ENCODE peak calls at places on chromosomes 3 and 15, in ten cellular contexts. One of them, this sample, is unnamed.

GRCh38 chr15:60620707-60621106 is 141.8 kb upstream of the ICE2 start:
- DNase-seq in omental fat pad: peak; percentile 34
- DNase-seq in glutamatergic neuron: no peak
- DNase-seq in RWPE1: peak; percentile 19
- DNase-seq in heart left ventricle: no peak
- DNase-seq in transverse colon: peak; percentile 26
- DNase-seq in psoas muscle: peak; percentile 76
- DNase-seq in progenitor cell of endocrine pancreas: no peak
- DNase-seq in LNCaP clone FGC: no peak
- DNase-seq in ovary: no peak
- DNase-seq in this sample: peak; percentile 19

GRCh38 chr15:74311734-74312444 is 55.6 kb downstream of the CYP11A1 start:
- DNase-seq in glutamatergic neuron: peak; percentile 47
- DNase-seq in heart left ventricle: no peak
- DNase-seq in omental fat pad: no peak
- DNase-seq in progenitor cell of endocrine pancreas: no peak
- DNase-seq in transverse colon: no peak
- DNase-seq in LNCaP clone FGC: no peak
- DNase-seq in psoas muscle: no peak
- DNase-seq in ovary: no peak
- DNase-seq in RWPE1: peak; percentile 29
- DNase-seq in this sample: no peak

GRCh38 chr3:9028134-9028533 is 64.9 kb upstream of the RAD18 start:
- DNase-seq in LNCaP clone FGC: peak; percentile 19
- DNase-seq in glutamatergic neuron: no peak
- DNase-seq in heart left ventricle: peak; percentile 93
- DNase-seq in omental fat pad: peak; percentile 49
- DNase-seq in psoas muscle: peak; percentile 86
- DNase-seq in RWPE1: no peak
- DNase-seq in transverse colon: peak; percentile 76
- DNase-seq in progenitor cell of endocrine pancreas: no peak
- DNase-seq in ovary: peak; percentile 98
- DNase-seq in this sample: peak; percentile 74

GRCh38 chr15:74525946-74526345 is 15.1 kb upstream of the ARID3B start:
- DNase-seq in transverse colon: no peak
- DNase-seq in RWPE1: peak; percentile 92
- DNase-seq in progenitor cell of endocrine pancreas: no peak
- DNase-seq in omental fat pad: no peak
- DNase-seq in LNCaP clone FGC: no peak
- DNase-seq in glutamatergic neuron: no peak
- DNase-seq in psoas muscle: no peak
- DNase-seq in ovary: no peak
- DNase-seq in heart left ventricle: no peak
- DNase-seq in this sample: peak; percentile 46

GRCh38 chr3:135513106-135514063 is 452.1 kb upstream of the PPP2R3A start:
- DNase-seq in progenitor cell of endocrine pancreas: no peak
- DNase-seq in glutamatergic neuron: no peak
- DNase-seq in omental fat pad: no peak
- DNase-seq in heart left ventricle: no peak
- DNase-seq in RWPE1: peak; percentile 53
- DNase-seq in psoas muscle: no peak
- DNase-seq in LNCaP clone FGC: no peak
- DNase-seq in transverse colon: no peak
- DNase-seq in ovary: no peak
- DNase-seq in this sample: peak; percentile 29

GRCh38 chr15:22954326-22954725 is 25.8 kb downstream of the CYFIP1 start:
- DNase-seq in psoas muscle: no peak
- DNase-seq in omental fat pad: no peak
- DNase-seq in progenitor cell of endocrine pancreas: no peak
- DNase-seq in ovary: no peak
- DNase-seq in LNCaP clone FGC: no peak
- DNase-seq in glutamatergic neuron: no peak
- DNase-seq in heart left ventricle: no peak
- DNase-seq in RWPE1: no peak
- DNase-seq in transverse colon: no peak
- DNase-seq in this sample: no peak

GRCh38 chr3:177622982-177623617 is 425.8 kb upstream of the TBL1XR1 start:
- DNase-seq in transverse colon: no peak
- DNase-seq in glutamatergic neuron: no peak
- DNase-seq in psoas muscle: no peak
- DNase-seq in heart left ventricle: no peak
- DNase-seq in omental fat pad: no peak
- DNase-seq in LNCaP clone FGC: no peak
- DNase-seq in progenitor cell of endocrine pancreas: no peak
- DNase-seq in RWPE1: no peak
- DNase-seq in ovary: no peak
- DNase-seq in this sample: no peak

GRCh38 chr3:154194869-154195268 is 73.7 kb downstream of the ARHGEF26 start:
- DNase-seq in RWPE1: no peak
- DNase-seq in transverse colon: no peak
- DNase-seq in psoas muscle: no peak
- DNase-seq in omental fat pad: no peak
- DNase-seq in glutamatergic neuron: no peak
- DNase-seq in LNCaP clone FGC: no peak
- DNase-seq in heart left ventricle: no peak
- DNase-seq in ovary: no peak
- DNase-seq in progenitor cell of endocrine pancreas: no peak
- DNase-seq in this sample: no peak

GRCh38 chr3:140428380-140428779 is 249.5 kb upstream of the TRIM42 start:
- DNase-seq in RWPE1: no peak
- DNase-seq in psoas muscle: no peak
- DNase-seq in progenitor cell of endocrine pancreas: no peak
- DNase-seq in LNCaP clone FGC: no peak
- DNase-seq in heart left ventricle: no peak
- DNase-seq in transverse colon: no peak
- DNase-seq in ovary: no peak
- DNase-seq in omental fat pad: no peak
- DNase-seq in glutamatergic neuron: no peak
- DNase-seq in this sample: no peak

GRCh38 chr3:39501982-39502837 is 34.7 kb downstream of the MOBP start:
- DNase-seq in progenitor cell of endocrine pancreas: no peak
- DNase-seq in psoas muscle: no peak
- DNase-seq in omental fat pad: no peak
- DNase-seq in RWPE1: no peak
- DNase-seq in LNCaP clone FGC: no peak
- DNase-seq in ovary: no peak
- DNase-seq in glutamatergic neuron: no peak
- DNase-seq in transverse colon: peak; percentile 20
- DNase-seq in heart left ventricle: no peak
- DNase-seq in this sample: no peak

GRCh38 chr3:189530822-189531221 is 100.4 kb upstream of the TP63 start:
- DNase-seq in omental fat pad: no peak
- DNase-seq in transverse colon: no peak
- DNase-seq in ovary: no peak
- DNase-seq in progenitor cell of endocrine pancreas: no peak
- DNase-seq in glutamatergic neuron: no peak
- DNase-seq in psoas muscle: no peak
- DNase-seq in RWPE1: no peak
- DNase-seq in LNCaP clone FGC: no peak
- DNase-seq in heart left ventricle: no peak
- DNase-seq in this sample: peak; percentile 90

GRCh38 chr3:156317457-156317856 is 197.1 kb downstream of the KCNAB1 start:
- DNase-seq in transverse colon: no peak
- DNase-seq in glutamatergic neuron: no peak
- DNase-seq in progenitor cell of endocrine pancreas: no peak
- DNase-seq in omental fat pad: no peak
- DNase-seq in LNCaP clone FGC: no peak
- DNase-seq in psoas muscle: no peak
- DNase-seq in RWPE1: peak; percentile 80
- DNase-seq in heart left ventricle: no peak
- DNase-seq in ovary: no peak
- DNase-seq in this sample: peak; percentile 48

GRCh38 chr3:73665317-73665716 is 40.6 kb upstream of the PDZRN3 start:
- DNase-seq in psoas muscle: no peak
- DNase-seq in omental fat pad: no peak
- DNase-seq in transverse colon: no peak
- DNase-seq in progenitor cell of endocrine pancreas: no peak
- DNase-seq in glutamatergic neuron: no peak
- DNase-seq in LNCaP clone FGC: no peak
- DNase-seq in RWPE1: no peak
- DNase-seq in heart left ventricle: no peak
- DNase-seq in ovary: no peak
- DNase-seq in this sample: no peak

DNA sequence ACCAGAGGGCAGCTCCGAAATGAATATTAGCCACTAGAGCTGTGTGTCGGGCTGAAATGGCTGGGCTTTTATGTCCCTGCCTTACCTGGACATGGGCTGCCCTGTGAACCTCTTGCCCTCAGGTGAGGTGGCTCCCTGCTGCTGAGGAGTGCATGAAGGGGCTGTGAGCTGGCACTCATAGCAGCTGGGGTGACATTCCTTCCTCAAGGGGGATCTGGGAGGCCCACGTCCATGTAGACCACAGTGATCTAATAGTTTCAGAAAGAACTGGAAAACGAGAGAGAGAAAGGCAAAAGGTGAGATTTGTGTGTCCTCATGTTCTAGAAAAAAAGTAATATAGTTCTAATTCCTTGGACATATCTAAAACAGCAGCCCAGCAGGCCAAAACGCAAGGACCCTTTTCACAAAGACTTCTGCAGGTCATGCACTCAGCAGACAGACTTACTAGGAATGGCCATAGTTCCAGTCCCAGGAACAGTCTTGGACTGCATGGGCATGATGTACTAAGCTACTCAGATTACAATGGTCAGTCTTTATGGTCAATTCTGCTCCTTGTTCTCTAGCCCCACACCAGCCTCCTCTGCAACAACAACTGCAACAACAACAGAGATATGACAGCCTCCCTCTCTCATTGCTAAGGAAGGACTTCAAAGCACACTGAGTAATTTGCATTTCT is 10.8 kb upstream of the SLC24A5 start:
- DNase-seq in RWPE1: no peak
- DNase-seq in LNCaP clone FGC: no peak
- DNase-seq in ovary: no peak
- DNase-seq in glutamatergic neuron: no peak
- DNase-seq in progenitor cell of endocrine pancreas: no peak
- DNase-seq in transverse colon: no peak
- DNase-seq in omental fat pad: no peak
- DNase-seq in psoas muscle: no peak
- DNase-seq in heart left ventricle: no peak
- DNase-seq in this sample: no peak
- TF ChIP-seq CTCF in RWPE1: no peak
- TF ChIP-seq CTCF in LNCaP clone FGC: no peak
- TF ChIP-seq CTCF in ovary: no peak
- TF ChIP-seq CTCF in glutamatergic neuron: no peak
- TF ChIP-seq CTCF in progenitor cell of endocrine pancreas: peak; percentile 22
- TF ChIP-seq CTCF in transverse colon: no peak
- TF ChIP-seq CTCF in omental fat pad: no peak
- TF ChIP-seq CTCF in psoas muscle: no peak
- TF ChIP-seq CTCF in heart left ventricle: no peak
- TF ChIP-seq CTCF in this sample: no peak

GRCh38 chr3:115169808-115170207 is 22.7 kb upstream of the ZBTB20 start:
- DNase-seq in progenitor cell of endocrine pancreas: no peak
- DNase-seq in glutamatergic neuron: no peak
- DNase-seq in psoas muscle: no peak
- DNase-seq in ovary: no peak
- DNase-seq in LNCaP clone FGC: no peak
- DNase-seq in RWPE1: no peak
- DNase-seq in transverse colon: no peak
- DNase-seq in omental fat pad: no peak
- DNase-seq in heart left ventricle: no peak
- DNase-seq in this sample: no peak
- TF ChIP-seq CTCF in progenitor cell of endocrine pancreas: peak; percentile 10
- TF ChIP-seq CTCF in glutamatergic neuron: no peak
- TF ChIP-seq CTCF in psoas muscle: peak; percentile 52
- TF ChIP-seq CTCF in ovary: no peak
- TF ChIP-seq CTCF in LNCaP clone FGC: peak; percentile 20
- TF ChIP-seq CTCF in RWPE1: peak; percentile 38
- TF ChIP-seq CTCF in transverse colon: peak; percentile 18
- TF ChIP-seq CTCF in omental fat pad: no peak
- TF ChIP-seq CTCF in heart left ventricle: peak; percentile 54
- TF ChIP-seq CTCF in this sample: no peak

GRCh38 chr3:141941093-141941492 is 64.7 kb downstream of the ATP1B3 start:
- DNase-seq in LNCaP clone FGC: no peak
- DNase-seq in ovary: no peak
- DNase-seq in transverse colon: peak; percentile 50
- DNase-seq in omental fat pad: no peak
- DNase-seq in progenitor cell of endocrine pancreas: no peak
- DNase-seq in heart left ventricle: no peak
- DNase-seq in psoas muscle: no peak
- DNase-seq in glutamatergic neuron: no peak
- DNase-seq in RWPE1: no peak
- DNase-seq in this sample: no peak

GRCh38 chr3:141938011-141938350 is 61.5 kb downstream of the ATP1B3 start:
- DNase-seq in LNCaP clone FGC: no peak
- DNase-seq in ovary: no peak
- DNase-seq in progenitor cell of endocrine pancreas: no peak
- DNase-seq in transverse colon: no peak
- DNase-seq in omental fat pad: no peak
- DNase-seq in psoas muscle: no peak
- DNase-seq in RWPE1: no peak
- DNase-seq in glutamatergic neuron: no peak
- DNase-seq in heart left ventricle: no peak
- DNase-seq in this sample: no peak

GRCh38 chr3:141942006-141942405 is 65.6 kb downstream of the ATP1B3 start:
- DNase-seq in omental fat pad: no peak
- DNase-seq in glutamatergic neuron: no peak
- DNase-seq in ovary: no peak
- DNase-seq in LNCaP clone FGC: no peak
- DNase-seq in transverse colon: no peak
- DNase-seq in RWPE1: no peak
- DNase-seq in progenitor cell of endocrine pancreas: no peak
- DNase-seq in heart left ventricle: no peak
- DNase-seq in psoas muscle: no peak
- DNase-seq in this sample: no peak

GRCh38 chr3:141939759-141940158 is 63.3 kb downstream of the ATP1B3 start:
- DNase-seq in LNCaP clone FGC: no peak
- DNase-seq in progenitor cell of endocrine pancreas: no peak
- DNase-seq in ovary: no peak
- DNase-seq in glutamatergic neuron: no peak
- DNase-seq in omental fat pad: no peak
- DNase-seq in RWPE1: no peak
- DNase-seq in transverse colon: no peak
- DNase-seq in psoas muscle: no peak
- DNase-seq in heart left ventricle: no peak
- DNase-seq in this sample: no peak

GRCh38 chr3:141940204-141940776 is 63.8 kb downstream of the ATP1B3 start:
- DNase-seq in ovary: no peak
- DNase-seq in psoas muscle: no peak
- DNase-seq in transverse colon: peak; percentile 69
- DNase-seq in omental fat pad: no peak
- DNase-seq in RWPE1: peak; percentile 95
- DNase-seq in LNCaP clone FGC: peak; percentile 60
- DNase-seq in heart left ventricle: no peak
- DNase-seq in glutamatergic neuron: peak; percentile 69
- DNase-seq in progenitor cell of endocrine pancreas: no peak
- DNase-seq in this sample: peak; percentile 63
- TF ChIP-seq CTCF in ovary: no peak
- TF ChIP-seq CTCF in psoas muscle: no peak
- TF ChIP-seq CTCF in transverse colon: no peak
- TF ChIP-seq CTCF in omental fat pad: no peak
- TF ChIP-seq CTCF in RWPE1: no peak
- TF ChIP-seq CTCF in LNCaP clone FGC: no peak
- TF ChIP-seq CTCF in heart left ventricle: no peak
- TF ChIP-seq CTCF in glutamatergic neuron: no peak
- TF ChIP-seq CTCF in progenitor cell of endocrine pancreas: no peak
- TF ChIP-seq CTCF in this sample: no peak

DNA sequence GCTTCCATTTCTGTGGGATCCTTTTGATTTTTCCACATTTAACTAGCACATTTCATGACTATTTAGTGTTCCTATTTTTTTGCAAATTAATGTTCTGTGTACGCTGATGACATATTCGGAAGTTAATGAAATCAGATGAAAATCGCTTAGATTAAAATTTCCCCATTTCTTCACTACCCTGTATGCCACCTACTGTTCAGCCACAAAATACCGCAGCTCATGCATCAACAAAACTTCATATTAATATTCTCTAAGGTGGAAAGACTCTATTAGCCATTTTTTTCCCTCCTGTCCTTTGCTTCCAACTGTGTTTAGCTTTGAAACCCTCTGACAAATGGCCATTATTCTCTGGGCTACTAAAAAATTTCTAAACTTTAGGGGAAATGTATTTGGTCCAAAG is 300.6 kb downstream of the MECOM start:
- DNase-seq in ovary: no peak
- DNase-seq in psoas muscle: no peak
- DNase-seq in RWPE1: no peak
- DNase-seq in LNCaP clone FGC: no peak
- DNase-seq in transverse colon: no peak
- DNase-seq in glutamatergic neuron: no peak
- DNase-seq in heart left ventricle: no peak
- DNase-seq in omental fat pad: no peak
- DNase-seq in progenitor cell of endocrine pancreas: no peak
- DNase-seq in this sample: no peak
- TF ChIP-seq CTCF in ovary: no peak
- TF ChIP-seq CTCF in psoas muscle: no peak
- TF ChIP-seq CTCF in RWPE1: no peak
- TF ChIP-seq CTCF in LNCaP clone FGC: peak; percentile 52
- TF ChIP-seq CTCF in transverse colon: no peak
- TF ChIP-seq CTCF in glutamatergic neuron: no peak
- TF ChIP-seq CTCF in heart left ventricle: no peak
- TF ChIP-seq CTCF in omental fat pad: no peak
- TF ChIP-seq CTCF in progenitor cell of endocrine pancreas: no peak
- TF ChIP-seq CTCF in this sample: peak; percentile 29

This sample was measured in astrocyte of the spinal cord.